ENCODE peak calls at places on chromosomes 4 and X, in five cellular contexts. P is cardiac fibroblast, E is SK-MEL-5, K is NCI-H2081, M is NB4. J is an unnamed sample.

GRCh38 chr4:52051213-52051614 is at the start of gene SPATA18:
- DNase-seq in K (no peak), M (no peak), E (no peak), P (peak), J (no peak)

GRCh38 chr4:8176547-8177399 is 18.2 kb upstream of the ABLIM2 start:
- DNase-seq in K (no peak), M (peak), P (peak), E (peak), J (peak)

GRCh38 chr4:21768349-21769310 is 179.9 kb downstream of the KCNIP4 start:
- DNase-seq in E (peak), K (peak), M (peak), P (peak), J (peak)

GRCh38 chr4:157045507-157046127 is 30.3 kb upstream of the GLRB start:
- DNase-seq in P (peak), E (peak), M (peak), K (peak), J (peak)

GRCh38 chr4:138835833-138836521 is 179.6 kb upstream of the NOCT start:
- DNase-seq in K (peak), P (peak), M (peak), E (no peak), J (no peak)

GRCh38 chrX:109920325-109920724 is 82.6 kb upstream of the TMEM164 start:
- DNase-seq in M (no peak), E (no peak), P (no peak), K (no peak), J (peak)

GRCh38 chrX:38627683-38628082 is 66.3 kb downstream of the TSPAN7 start:
- DNase-seq in P (peak), M (peak), E (peak), K (no peak), J (peak)

GRCh38 chrX:40173662-40174593 is 76.2 kb upstream of the BCOR start:
- DNase-seq in K (peak), E (peak), M (peak), P (no peak), J (peak)

GRCh38 chrX:150478496-150479492 is 89.6 kb upstream of the MTM1 start:
- DNase-seq in P (no peak), K (no peak), M (no peak), E (no peak), J (peak)

GRCh38 chr4:90186229-90186628 is 59.0 kb downstream of the CCSER1 start:
- DNase-seq in K (no peak), E (no peak), P (no peak), M (no peak), J (no peak)

GRCh38 chrX:68997461-68997860 is 167.8 kb downstream of the PJA1 start:
- DNase-seq in M (no peak), P (no peak), K (no peak), E (no peak), J (no peak)

GRCh38 chr4:131137196-131137595 is 2011.9 kb upstream of the PCDH10 start:
- DNase-seq in P (no peak), E (no peak), M (no peak), K (no peak), J (no peak)

GRCh38 chr4:26723216-26723615 is 137.4 kb upstream of the STIM2 start:
- DNase-seq in E (no peak), M (peak), K (no peak), P (no peak), J (no peak)

GRCh38 chrX:22748093-22748999 is 251.4 kb upstream of the DDX53 start:
- DNase-seq in M (peak), K (peak), E (peak), P (peak), J (peak)

GRCh38 chrX:88991583-88992132 is 244.6 kb downstream of the CPXCR1 start:
- DNase-seq in M (no peak), E (no peak), K (no peak), P (no peak), J (no peak)

GRCh38 chrX:150364347-150365050 is 1.4 kb downstream of the MAMLD1 start:
- DNase-seq in K (no peak), E (no peak), P (no peak), M (peak), J (peak)

GRCh38 chr4:72300126-72300525 is 268.3 kb downstream of the NPFFR2 start:
- DNase-seq in M (no peak), P (no peak), K (no peak), E (no peak), J (no peak)

GRCh38 chr4:170089274-170089742 is 448 bp downstream of the AADAT start:
- DNase-seq in E (peak), K (peak), M (no peak), P (peak), J (peak)

GRCh38 chr4:151356510-151356909 is 31.1 kb upstream of the SH3D19 start:
- DNase-seq in P (no peak), E (peak), K (no peak), M (peak), J (no peak)

GRCh38 chr4:26161030-26161824 is 159.6 kb upstream of the RBPJ start:
- DNase-seq in M (peak), E (peak), P (no peak), K (no peak), J (peak)

GRCh38 chr4:76892001-76892400 is 5.9 kb downstream of the SOWAHB start:
- DNase-seq in M (no peak), P (no peak), K (no peak), E (no peak), J (no peak)

GRCh38 chr4:127601029-127601428 is 31.7 kb upstream of the INTU start:
- DNase-seq in E (peak), K (no peak), P (peak), M (no peak), J (peak)

GRCh38 chrX:26262121-26262523 is 46.2 kb downstream of the MAGEB5 start:
- DNase-seq in K (no peak), M (no peak), E (peak), P (peak), J (no peak)

GRCh38 chrX:33307954-33308353 is 96.6 kb upstream of the DMD start:
- DNase-seq in K (no peak), E (peak), M (no peak), P (peak), J (no peak)

GRCh38 chr4:1770245-1770644 is 22.8 kb upstream of the FGFR3 start:
- DNase-seq in M (no peak), P (no peak), K (no peak), E (no peak), J (no peak)

GRCh38 chrX:28205126-28205525 is 223.9 kb upstream of the DCAF8L1 start:
- DNase-seq in M (no peak), P (peak), E (no peak), K (no peak), J (no peak)

GRCh38 chrX:101391831-101392230 is 1.0 kb downstream of the RPL36A start:
- DNase-seq in K (no peak), E (no peak), M (no peak), P (no peak), J (no peak)

GRCh38 chr4:30962949-30963348 is 242.8 kb downstream of the PCDH7 start:
- DNase-seq in E (no peak), P (peak), M (no peak), K (no peak), J (peak)

GRCh38 chr4:7805533-7806079 is 134.1 kb downstream of the AFAP1 start:
- DNase-seq in P (peak), K (peak), M (no peak), E (no peak), J (no peak)

GRCh38 chrX:53223955-53224859 is 800 bp downstream of the KDM5C start:
- DNase-seq in P (peak), M (no peak), K (no peak), E (no peak), J (peak)

GRCh38 chr4:1518997-1519700 is 112.9 kb upstream of the NKX1-1 start:
- DNase-seq in K (no peak), P (no peak), E (no peak), M (no peak), J (no peak)

GRCh38 chrX:20595928-20596550 is 329.3 kb upstream of the RPS6KA3 start:
- DNase-seq in P (peak), E (no peak), K (no peak), M (no peak), J (no peak)

GRCh38 chrX:71911023-71911730 is 532 bp downstream of the NHSL2 start:
- DNase-seq in M (peak), P (no peak), E (peak), K (no peak), J (peak)

GRCh38 chrX:17414057-17414658 is 39.2 kb downstream of the NHS start:
- DNase-seq in M (no peak), K (no peak), E (no peak), P (no peak), J (no peak)

GRCh38 chrX:48508400-48509244 is at the start of gene PORCN:
- DNase-seq in K (peak), E (peak), M (peak), P (peak), J (peak)

GRCh38 chr4:15244354-15244753 is 183.5 kb upstream of the C1QTNF7 start:
- DNase-seq in E (no peak), K (no peak), M (no peak), P (peak), J (no peak)

GRCh38 chrX:73944582-73944947 is 359.4 kb upstream of the ZCCHC13 start:
- DNase-seq in M (no peak), P (peak), K (peak), E (no peak), J (no peak)

GRCh38 chr4:106864231-106864630 is 171.9 kb downstream of the DKK2 start:
- DNase-seq in P (no peak), E (no peak), K (no peak), M (no peak), J (no peak)

J was measured in OCI-M1.